ENCODE peak calls at places on chromosomes 1 and 21, in four cellular contexts. O is mesendoderm, N is NCI-H1105, E is Calu3. S is an unnamed sample.

GRCh38 chr1:116920211-116920610 is 10.5 kb downstream of the PTGFRN start:
- DNase-seq in O (no peak), E (no peak), N (no peak), S (no peak)

GRCh38 chr1:203661572-203661971 is 34.9 kb downstream of the ATP2B4 start:
- DNase-seq in E (peak; percentile 49), N (no peak), O (no peak), S (peak; percentile 66)

GRCh38 chr1:220726634-220727033 is 21.5 kb upstream of the MTARC2 start:
- DNase-seq in E (no peak), O (no peak), N (no peak), S (no peak)

GRCh38 chr21:31500976-31501375 is 156.9 kb upstream of the TIAM1 start:
- DNase-seq in N (no peak), E (no peak), O (no peak), S (no peak)

GRCh38 chr1:94079056-94079990 is 41.6 kb downstream of the ABCA4 start:
- DNase-seq in O (no peak), E (no peak), N (no peak), S (no peak)

GRCh38 chr1:236016083-236016482 is 48.8 kb downstream of the NID1 start:
- DNase-seq in E (no peak), O (no peak), N (no peak), S (peak; percentile 53)

GRCh38 chr1:30870656-30871055 is 37.9 kb downstream of the SDC3 start:
- DNase-seq in N (no peak), E (no peak), O (no peak), S (no peak)

GRCh38 chr1:90045853-90046563 is 51.1 kb downstream of the ZNF326 start:
- DNase-seq in O (peak; percentile 54), E (peak; percentile 24), N (no peak), S (no peak)

GRCh38 chr1:211726467-211726866 is 51.0 kb upstream of the NEK2 start:
- DNase-seq in O (no peak), N (no peak), E (no peak), S (no peak)

GRCh38 chr1:160189649-160190625 is at the start of gene CASQ1:
- DNase-seq in N (no peak), E (no peak), O (no peak), S (peak; percentile 14)

GRCh38 chr1:25204797-25205441 is 27.4 kb downstream of the SYF2 start:
- DNase-seq in E (no peak), O (peak; percentile 71), N (peak; percentile 28), S (no peak)

GRCh38 chr1:93659805-93660479 is 21.7 kb downstream of the BCAR3 start:
- DNase-seq in O (no peak), N (no peak), E (no peak), S (no peak)

GRCh38 chr1:58783090-58783992 is 506 bp downstream of the JUN start:
- DNase-seq in N (peak; percentile 30), O (peak; percentile 72), E (peak; percentile 39), S (peak; percentile 66)

GRCh38 chr1:179016694-179017382 is 8.9 kb upstream of the FAM20B start:
- DNase-seq in N (no peak), E (peak; percentile 97), O (no peak), S (peak; percentile 97)